ENCODE peak calls at places on chromosome 14, in nine cellular contexts. M, B, I, T, X, V, S, J and Y are unnamed samples.

GRCh38 chr14:57889245-57889644 is 23.4 kb upstream of the SLC35F4 start:
- DNase-seq in S (peak), X (peak), T (no peak), B (no peak), M (no peak), V (no peak), I (no peak), J (no peak), Y (no peak)

GRCh38 chr14:105475916-105476845 is 1.6 kb downstream of the CRIP2 start:
- DNase-seq in I (peak), B (no peak), V (no peak), M (no peak), X (peak), T (no peak), S (peak), J (no peak), Y (no peak)

GRCh38 chr14:92495041-92495440 is 18.5 kb upstream of the RIN3 start:
- DNase-seq in T (peak), J (peak), M (no peak), I (peak), V (no peak), S (no peak), B (no peak), X (no peak), Y (no peak)

GRCh38 chr14:35352274-35353233 is 52.0 kb downstream of the NFKBIA start:
- DNase-seq in X (no peak), J (no peak), M (peak), S (no peak), V (no peak), T (no peak), I (no peak), B (peak), Y (no peak)

GRCh38 chr14:61567838-61568571 is 127.3 kb upstream of the HIF1A start:
- DNase-seq in X (no peak), S (no peak), V (no peak), B (no peak), I (peak), T (no peak), J (peak), M (peak), Y (no peak)

GRCh38 chr14:89444044-89444443 is 27.0 kb upstream of the FOXN3 start:
- DNase-seq in M (peak), V (no peak), J (no peak), T (no peak), X (no peak), S (no peak), I (no peak), B (peak), Y (no peak)

GRCh38 chr14:105499256-105500035 is 8.4 kb downstream of the TEDC1 start:
- DNase-seq in T (no peak), S (no peak), X (no peak), V (no peak), B (peak), I (no peak), M (no peak), J (no peak), Y (peak)

GRCh38 chr14:75234173-75234855 is 44.3 kb upstream of the FOS start:
- DNase-seq in I (no peak), B (peak), M (no peak), T (peak), J (no peak), V (no peak), S (peak), X (peak), Y (no peak)

GRCh38 chr14:83463500-83464098 is 1929.9 kb upstream of the SEL1L start:
- DNase-seq in S (peak), B (no peak), M (no peak), I (peak), J (peak), X (peak), V (no peak), T (peak), Y (peak)

GRCh38 chr14:89251066-89251465 is 166.0 kb downstream of the FOXN3 start:
- DNase-seq in B (no peak), X (no peak), S (peak), J (no peak), V (no peak), I (no peak), M (no peak), T (peak), Y (no peak)

GRCh38 chr14:77988966-77989365 is 181.2 kb upstream of the NRXN3 start:
- DNase-seq in B (no peak), X (no peak), T (peak), S (peak), V (no peak), J (no peak), I (no peak), M (no peak), Y (no peak)

GRCh38 chr14:61698216-61698980 is 3.1 kb downstream of the HIF1A start:
- DNase-seq in B (no peak), X (no peak), J (no peak), V (no peak), I (peak), T (no peak), M (no peak), S (no peak), Y (no peak)

GRCh38 chr14:57189070-57189469 is 79.6 kb downstream of the EXOC5 start:
- DNase-seq in J (no peak), B (no peak), S (peak), I (peak), T (peak), M (no peak), X (peak), V (peak), Y (no peak)

GRCh38 chr14:67428501-67429031 is 16.6 kb upstream of the PLEK2 start:
- DNase-seq in J (no peak), T (peak), M (no peak), X (no peak), I (no peak), B (no peak), S (peak), V (no peak), Y (no peak)

GRCh38 chr14:34081576-34082136 is 130.8 kb upstream of the EGLN3 start:
- DNase-seq in J (no peak), I (no peak), M (no peak), B (no peak), V (peak), S (peak), X (peak), T (peak), Y (no peak)

GRCh38 chr14:100770605-100771120 is 44.0 kb downstream of the DLK1 start:
- DNase-seq in M (no peak), X (no peak), T (no peak), B (peak), S (no peak), I (no peak), V (no peak), J (no peak), Y (no peak)

DNA sequence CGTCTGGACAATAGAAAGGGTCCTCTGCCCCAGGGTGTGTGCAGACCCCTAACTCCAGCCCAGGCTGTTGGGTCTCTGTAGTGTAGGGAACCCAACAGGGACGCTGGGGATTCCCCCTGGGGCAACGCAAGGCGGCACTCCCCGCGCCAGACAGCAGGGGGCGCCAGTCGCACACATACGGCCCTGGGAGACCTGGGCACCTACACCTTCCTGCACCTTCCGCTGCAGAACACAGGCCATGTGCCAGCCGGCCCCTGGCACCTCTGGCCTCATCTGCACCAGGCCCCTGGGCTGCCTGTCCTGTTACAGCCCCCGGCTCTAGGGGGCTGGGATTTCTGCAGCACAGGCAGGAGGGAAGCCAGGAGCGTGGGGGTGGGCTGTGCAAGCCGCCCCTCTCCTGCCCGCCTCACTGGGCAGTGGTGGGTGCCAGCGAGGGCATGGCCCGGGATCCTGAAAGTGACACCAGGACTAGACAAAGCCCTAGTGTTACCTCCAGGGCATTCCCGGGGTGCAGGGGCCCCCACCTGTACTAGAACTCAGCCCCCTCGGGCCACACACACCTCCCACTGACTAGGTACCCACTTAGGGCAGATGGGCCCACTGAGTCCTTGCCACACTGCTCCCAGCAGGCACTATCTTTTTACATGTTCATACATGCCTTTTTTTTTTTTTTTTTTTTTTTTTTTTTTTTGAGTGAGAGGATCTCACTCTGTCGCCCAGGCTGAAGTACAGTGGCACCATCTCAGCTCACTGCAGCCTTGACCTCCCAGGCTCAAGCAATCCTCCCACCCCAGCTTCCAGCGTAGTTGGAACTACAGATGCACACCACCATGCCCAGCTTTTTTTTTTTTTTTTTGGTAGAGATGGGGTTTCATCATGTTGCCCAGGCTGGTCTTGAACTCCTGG is 37.5 kb downstream of the CCNK start:
- DNase-seq in M (peak), I (peak), X (peak), V (peak), J (peak), B (peak), T (no peak), S (peak), Y (peak)
- TF ChIP-seq CTCF in M (peak), I (peak), X (peak), V (peak), J (peak), B (peak), T (peak), S (peak), Y (peak)

GRCh38 chr14:50387543-50387942 is 9.1 kb downstream of the CDKL1 start:
- DNase-seq in S (no peak), B (no peak), I (no peak), M (no peak), V (no peak), X (no peak), T (no peak), J (no peak), Y (no peak)

GRCh38 chr14:50381008-50381407 is 15.7 kb downstream of the CDKL1 start:
- DNase-seq in B (no peak), X (no peak), S (no peak), M (no peak), J (no peak), T (no peak), V (no peak), I (no peak), Y (no peak)

GRCh38 chr14:50380455-50380854 is 16.2 kb downstream of the CDKL1 start:
- DNase-seq in B (no peak), S (no peak), X (no peak), J (no peak), M (no peak), T (no peak), V (no peak), I (no peak), Y (no peak)

GRCh38 chr14:50381823-50382287 is 14.8 kb downstream of the CDKL1 start:
- DNase-seq in B (no peak), M (no peak), T (no peak), J (no peak), S (no peak), X (no peak), I (no peak), V (no peak), Y (no peak)

DNA sequence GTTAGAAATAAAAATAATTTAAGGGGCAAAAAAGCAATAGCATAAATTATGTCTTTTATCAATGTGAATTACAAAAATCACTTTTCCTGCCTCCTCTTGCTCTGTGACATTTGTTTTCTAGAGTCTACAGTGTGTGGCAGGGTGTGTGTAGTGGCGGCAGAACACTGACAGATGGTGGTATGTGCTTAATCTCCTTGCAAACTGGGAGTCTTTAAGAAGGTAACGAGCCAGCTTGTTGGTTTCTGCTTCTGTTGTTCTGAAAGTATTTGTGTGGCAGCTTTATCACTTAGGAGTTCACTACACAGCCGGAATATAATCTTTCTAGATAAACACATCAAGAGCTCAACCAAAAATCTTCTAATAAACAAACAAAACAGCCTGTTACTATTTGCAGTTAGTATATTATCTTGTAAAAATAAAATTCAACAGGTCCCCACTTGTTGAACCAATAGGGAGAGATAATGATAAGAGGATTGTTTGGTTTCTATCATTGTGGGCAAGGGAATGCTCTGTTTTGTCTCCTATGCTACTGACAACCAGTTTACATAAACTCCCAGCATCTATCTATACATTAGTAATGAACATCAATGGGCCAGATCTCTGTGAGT is 13.0 kb downstream of the CDKL1 start:
- DNase-seq in B (no peak), J (no peak), X (no peak), V (no peak), T (no peak), I (peak), M (no peak), S (no peak), Y (no peak)
- TF ChIP-seq CTCF in B (no peak), J (no peak), X (no peak), V (no peak), T (no peak), I (peak), M (no peak), S (no peak), Y (no peak)

DNA sequence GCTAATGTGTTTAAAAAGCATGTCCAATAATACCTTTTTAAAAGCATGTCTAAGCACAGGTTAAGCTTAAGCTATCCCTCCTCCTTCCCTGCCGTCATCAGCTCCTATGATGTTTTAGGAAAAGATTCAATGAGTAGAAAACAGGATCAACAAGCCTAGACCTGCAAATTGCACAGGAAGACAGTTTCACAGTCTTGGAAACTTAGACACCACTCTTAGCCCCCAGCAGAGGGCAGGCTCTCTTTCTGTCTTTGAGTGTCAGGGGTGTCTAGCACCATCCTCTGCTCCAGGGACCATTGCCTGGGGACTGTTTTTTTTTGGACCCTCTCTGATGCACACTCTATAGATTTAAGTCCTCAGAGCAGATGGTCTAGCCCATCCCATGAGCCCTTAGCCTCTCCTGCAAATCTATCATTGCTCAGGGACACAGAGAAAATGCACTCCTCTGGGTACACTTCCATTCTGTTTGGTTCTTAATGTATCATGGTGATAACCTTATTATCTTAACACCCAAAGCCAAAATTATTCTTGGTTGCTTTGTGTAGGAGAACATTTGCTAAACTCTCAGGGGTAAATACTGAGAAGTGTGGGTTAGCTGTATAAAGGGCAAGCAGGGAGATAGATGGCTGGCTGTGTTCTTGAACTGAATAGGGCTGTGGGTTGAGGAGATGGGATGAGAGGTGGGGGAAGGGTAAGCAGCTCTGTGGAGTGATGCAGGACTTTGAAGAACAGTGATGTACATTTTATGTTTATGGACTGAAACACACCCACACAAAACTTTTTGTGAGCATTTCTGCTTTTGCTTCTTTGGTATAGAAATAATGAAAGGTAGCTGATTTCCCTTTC is 259.9 kb upstream of the DDHD1 start:
- DNase-seq in J (no peak), S (no peak), V (no peak), B (no peak), T (no peak), X (peak), M (no peak), I (peak), Y (no peak)
- TF ChIP-seq CTCF in J (peak), S (peak), V (peak), B (no peak), T (peak), X (peak), M (peak), I (peak), Y (peak)

DNA sequence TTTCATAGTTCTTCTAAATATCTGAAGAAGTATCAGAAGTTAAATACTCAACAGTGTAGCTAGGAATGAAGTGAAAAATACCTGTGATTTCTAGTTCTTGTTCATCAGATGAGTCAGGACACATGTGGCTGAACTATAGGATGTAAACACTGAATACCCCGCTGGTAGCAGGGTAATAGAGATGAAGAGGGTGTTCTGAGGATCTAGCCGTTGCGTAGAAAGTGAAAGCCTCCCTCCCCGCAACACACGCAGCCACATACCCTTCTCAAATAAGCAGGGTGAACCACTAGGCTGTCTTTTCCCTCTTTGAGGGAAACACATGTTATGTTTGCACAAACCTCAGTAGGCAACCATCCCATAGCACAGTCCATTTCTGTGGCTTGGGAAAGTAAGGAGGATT is 16.4 kb upstream of the RNASE12 start:
- DNase-seq in B (no peak), S (no peak), I (no peak), T (no peak), M (no peak), J (no peak), X (no peak), V (no peak), Y (no peak)
- TF ChIP-seq CTCF in B (no peak), S (no peak), I (no peak), T (no peak), M (no peak), J (no peak), X (no peak), V (no peak), Y (no peak)